ENCODE peak calls at places on chromosomes 5 and 9, in ten cellular contexts. V, E, D, Q, A, B, X, R, O and Y are unnamed samples.

GRCh38 chr9:137127301-137128157 is 11.4 kb upstream of the GRIN1 start:
- DNase-seq in V (no peak), E (no peak), D (no peak), Q (no peak), A (no peak), B (no peak), X (no peak), R (no peak), O (no peak), Y (peak; percentile 24)

GRCh38 chr9:115615821-115616665 is 498.1 kb upstream of the TNC start:
- DNase-seq in V (no peak), E (no peak), D (peak; percentile 92), Q (no peak), A (peak; percentile 78), B (no peak), X (no peak), R (peak; percentile 95), O (peak; percentile 95), Y (peak; percentile 66)

GRCh38 chr5:106376522-106376921 is 1294.2 kb downstream of the EFNA5 start:
- DNase-seq in V (no peak), E (no peak), D (peak; percentile 47), Q (no peak), A (peak; percentile 11), B (no peak), X (no peak), R (peak; percentile 23), O (peak; percentile 86), Y (no peak)

GRCh38 chr5:74421365-74421764 is 219.2 kb downstream of the ENC1 start:
- DNase-seq in V (no peak), E (no peak), D (no peak), Q (no peak), A (no peak), B (no peak), X (no peak), R (no peak), O (no peak), Y (no peak)

GRCh38 chr9:122128432-122129343 is 30.9 kb downstream of the NDUFA8 start:
- DNase-seq in V (no peak), E (peak; percentile 66), D (no peak), Q (no peak), A (no peak), B (no peak), X (no peak), R (no peak), O (no peak), Y (no peak)

GRCh38 chr9:130465383-130466096 is 20.8 kb downstream of the ASS1 start:
- DNase-seq in V (no peak), E (no peak), D (no peak), Q (no peak), A (no peak), B (no peak), X (no peak), R (no peak), O (no peak), Y (no peak)

GRCh38 chr9:38038307-38039089 is 30.5 kb downstream of the SHB start:
- DNase-seq in V (no peak), E (no peak), D (peak; percentile 61), Q (no peak), A (no peak), B (no peak), X (no peak), R (no peak), O (no peak), Y (peak; percentile 68)

GRCh38 chr9:124420991-124421543 is 5.8 kb upstream of the PSMB7 start:
- DNase-seq in V (no peak), E (no peak), D (no peak), Q (no peak), A (no peak), B (no peak), X (no peak), R (no peak), O (no peak), Y (peak; percentile 13)

GRCh38 chr9:121744002-121744686 is 92.7 kb downstream of the DAB2IP start:
- DNase-seq in V (no peak), E (peak; percentile 74), D (no peak), Q (no peak), A (peak; percentile 49), B (no peak), X (no peak), R (peak; percentile 45), O (peak; percentile 35), Y (peak; percentile 39)

GRCh38 chr9:106797299-106797698 is 65.7 kb upstream of the ZNF462 start:
- DNase-seq in V (no peak), E (no peak), D (no peak), Q (no peak), A (no peak), B (no peak), X (no peak), R (peak; percentile 21), O (peak; percentile 45), Y (no peak)

GRCh38 chr9:71355884-71356283 is 234.5 kb upstream of the TRPM3 start:
- DNase-seq in V (no peak), E (no peak), D (no peak), Q (no peak), A (no peak), B (no peak), X (no peak), R (no peak), O (no peak), Y (no peak)

GRCh38 chr9:99819123-99819483 is 2.6 kb upstream of the NR4A3 start:
- DNase-seq in V (no peak), E (no peak), D (no peak), Q (no peak), A (no peak), B (no peak), X (no peak), R (peak; percentile 93), O (no peak), Y (no peak)

GRCh38 chr9:130034570-130034969 is 8.4 kb downstream of the FNBP1 start:
- DNase-seq in V (peak; percentile 22), E (no peak), D (peak; percentile 67), Q (no peak), A (peak; percentile 83), B (no peak), X (no peak), R (peak; percentile 87), O (peak; percentile 75), Y (peak; percentile 72)

GRCh38 chr9:37788328-37788727 is 3.5 kb upstream of the EXOSC3 start:
- DNase-seq in V (no peak), E (no peak), D (no peak), Q (no peak), A (no peak), B (no peak), X (no peak), R (no peak), O (no peak), Y (no peak)

GRCh38 chr5:50807661-50808060 is 141.2 kb downstream of the PARP8 start:
- DNase-seq in V (no peak), E (no peak), D (no peak), Q (no peak), A (peak; percentile 37), B (no peak), X (no peak), R (peak; percentile 33), O (peak; percentile 0), Y (peak; percentile 23)

GRCh38 chr5:6902597-6902996 is 189.4 kb downstream of the TENT4A start:
- DNase-seq in V (no peak), E (no peak), D (no peak), Q (no peak), A (no peak), B (no peak), X (no peak), R (no peak), O (no peak), Y (no peak)

GRCh38 chr9:5718296-5719032 is 89.6 kb downstream of the RIC1 start:
- DNase-seq in V (no peak), E (no peak), D (no peak), Q (no peak), A (no peak), B (no peak), X (no peak), R (peak; percentile 43), O (peak; percentile 32), Y (no peak)

GRCh38 chr9:131318211-131318610 is 28.7 kb downstream of the PLPP7 start:
- DNase-seq in V (no peak), E (peak; percentile 63), D (no peak), Q (no peak), A (no peak), B (no peak), X (no peak), R (peak; percentile 18), O (no peak), Y (peak; percentile 27)

GRCh38 chr9:101220341-101220740 is 164.5 kb downstream of the BAAT start:
- DNase-seq in V (no peak), E (no peak), D (no peak), Q (no peak), A (no peak), B (no peak), X (no peak), R (no peak), O (no peak), Y (no peak)

GRCh38 chr5:95731571-95732554 is 727 bp downstream of the RHOBTB3 start:
- DNase-seq in V (peak; percentile 81), E (peak; percentile 76), D (no peak), Q (no peak), A (peak; percentile 64), B (no peak), X (peak; percentile 49), R (peak; percentile 44), O (peak; percentile 37), Y (peak; percentile 55)

GRCh38 chr5:126544087-126544740 is 50.8 kb downstream of the ALDH7A1 start:
- DNase-seq in V (no peak), E (no peak), D (peak; percentile 28), Q (no peak), A (peak; percentile 42), B (no peak), X (no peak), R (peak; percentile 44), O (no peak), Y (peak; percentile 62)

GRCh38 chr5:116237917-116238502 is 153.2 kb downstream of the COMMD10 start:
- DNase-seq in V (no peak), E (no peak), D (no peak), Q (no peak), A (no peak), B (no peak), X (no peak), R (peak; percentile 27), O (no peak), Y (peak; percentile 6)
- TF ChIP-seq CTCF in V (no peak), E (no peak), D (peak; percentile 28), Q (no peak), A (peak; percentile 23), B (peak; percentile 22), X (no peak), R (peak; percentile 35), O (no peak), Y (peak; percentile 32)

GRCh38 chr9:33029106-33029788 is 4.2 kb downstream of the DNAJA1 start:
- DNase-seq in V (no peak), E (no peak), D (peak; percentile 58), Q (no peak), A (peak; percentile 90), B (no peak), X (no peak), R (peak; percentile 85), O (peak; percentile 32), Y (peak; percentile 87)
- H3K4me3 ChIP-seq in V (peak overlapping the region; percentile 10), E (no peak overlapping the region), D (no peak overlapping the region), Q (peak overlapping the region; percentile 75), A (peak overlapping the region; percentile 3), B (no peak overlapping the region), X (no peak overlapping the region), R (no peak overlapping the region), O (no peak overlapping the region), Y (no peak overlapping the region)

GRCh38 chr5:139650689-139651501 is 2.7 kb downstream of the CXXC5 start:
- DNase-seq in V (no peak), E (peak; percentile 87), D (no peak), Q (no peak), A (no peak), B (no peak), X (no peak), R (no peak), O (no peak), Y (no peak)
- TF ChIP-seq CTCF in V (no peak), E (no peak), D (no peak), Q (no peak), A (no peak), B (no peak), X (no peak), R (no peak), O (no peak), Y (no peak)

GRCh38 chr9:113497051-113497450 is 33.5 kb downstream of the RGS3 start:
- DNase-seq in V (no peak), E (no peak), D (no peak), Q (no peak), A (no peak), B (no peak), X (no peak), R (no peak), O (no peak), Y (no peak)
- H3K4me3 ChIP-seq in V (no peak overlapping the region), E (no peak overlapping the region), D (no peak overlapping the region), Q (no peak overlapping the region), A (no peak overlapping the region), B (no peak overlapping the region), X (no peak overlapping the region), R (no peak overlapping the region), O (no peak overlapping the region), Y (no peak overlapping the region)